ENCODE peak calls at places on chromosomes 16 and 17, in four cellular contexts. O is adrenal gland, T is body of pancreas, C is heart left ventricle. E is an unnamed sample.
A peak's percentile ranks its signal among the peaks of the same experiment; 100 is the strongest.

GRCh38 chr17:6530324-6530920 is 25.9 kb downstream of the PITPNM3 start:
- DNase-seq in O (no peak), T (no peak), C (no peak), E (no peak)

GRCh38 chr17:77129568-77130301 is 11.0 kb upstream of the SEC14L1 start:
- DNase-seq in O (no peak), T (no peak), C (peak; percentile 40), E (no peak)

GRCh38 chr16:82971126-82971525 is 344.4 kb downstream of the CDH13 start:
- DNase-seq in O (no peak), C (no peak), T (no peak), E (no peak)

GRCh38 chr17:57735707-57736106 is 9.4 kb downstream of the CCDC182 start:
- DNase-seq in C (no peak), O (no peak), T (no peak), E (peak; percentile 25)

GRCh38 chr16:84751947-84752346 is 52.1 kb downstream of the USP10 start:
- DNase-seq in O (no peak), C (no peak), T (no peak), E (no peak)

GRCh38 chr17:29766796-29767327 is 144.2 kb upstream of the CORO6 start:
- DNase-seq in C (no peak), O (no peak), T (no peak), E (no peak)

GRCh38 chr17:64296246-64296645 is 33.2 kb upstream of the TEX2 start:
- DNase-seq in O (no peak), C (no peak), T (no peak), E (no peak)

GRCh38 chr16:61580579-61580978 is 455.7 kb downstream of the CDH8 start:
- DNase-seq in C (no peak), T (no peak), O (no peak), E (no peak)

GRCh38 chr16:85288341-85288868 is 176.1 kb upstream of the CIBAR2 start:
- DNase-seq in C (no peak), T (no peak), O (no peak), E (no peak)

GRCh38 chr17:6456914-6457687 is 12.8 kb downstream of the PIMREG start:
- DNase-seq in T (no peak), C (no peak), O (peak; percentile 94), E (no peak)

GRCh38 chr16:69131167-69131748 is 1.1 kb downstream of the CHTF8 start:
- DNase-seq in C (peak; percentile 34), O (no peak), T (no peak), E (peak; percentile 46)

GRCh38 chr16:84925092-84925772 is 86.1 kb downstream of the ZDHHC7 start:
- DNase-seq in C (peak; percentile 58), O (peak; percentile 80), T (peak; percentile 78), E (peak; percentile 29)

GRCh38 chr17:70208080-70208794 is 38.9 kb downstream of the KCNJ2 start:
- DNase-seq in T (no peak), C (no peak), O (no peak), E (no peak)

GRCh38 chr16:81567987-81568748 is 123.6 kb downstream of the CMIP start:
- DNase-seq in C (no peak), T (peak; percentile 56), O (peak; percentile 90), E (no peak)

GRCh38 chr16:85716016-85716679 is 27.4 kb upstream of the GINS2 start:
- DNase-seq in O (no peak), T (no peak), C (no peak), E (no peak)

GRCh38 chr16:52569296-52569695 is 22.4 kb upstream of the TOX3 start:
- DNase-seq in T (no peak), O (no peak), C (no peak), E (no peak)

GRCh38 chr16:3577302-3577752 is at the start of gene NLRC3:
- DNase-seq in C (no peak), T (no peak), O (no peak), E (peak; percentile 70)

GRCh38 chr16:89593841-89594240 is 18.3 kb downstream of the CPNE7 start:
- DNase-seq in T (no peak), C (no peak), O (no peak), E (peak; percentile 84)

GRCh38 chr16:47750371-47750770 is 289.2 kb downstream of the PHKB start:
- DNase-seq in O (no peak), C (no peak), T (no peak), E (no peak)

GRCh38 chr17:75088465-75088895 is 726 bp downstream of the SLC16A5 start:
- DNase-seq in T (no peak), C (no peak), O (no peak), E (no peak)

GRCh38 chr17:55274371-55275255 is 9.9 kb downstream of the HLF start:
- DNase-seq in C (no peak), O (peak; percentile 49), T (no peak), E (no peak)

GRCh38 chr17:1977583-1978395 is 47.3 kb downstream of the RTN4RL1 start:
- DNase-seq in C (no peak), T (peak; percentile 47), O (peak; percentile 48), E (no peak)

GRCh38 chr17:1186923-1187771 is 7.4 kb upstream of the ABR start:
- DNase-seq in T (peak; percentile 83), O (peak; percentile 90), C (peak; percentile 89), E (no peak)

GRCh38 chr16:23729503-23730424 is 16.7 kb upstream of the ERN2 start:
- DNase-seq in T (peak; percentile 7), O (peak; percentile 28), C (no peak), E (no peak)

GRCh38 chr16:17080105-17080504 is 390.7 kb downstream of the XYLT1 start:
- DNase-seq in T (no peak), C (no peak), O (no peak), E (no peak)

GRCh38 chr16:87054856-87055255 is 262.3 kb downstream of the C16orf95 start:
- DNase-seq in O (no peak), T (no peak), C (no peak), E (no peak)

GRCh38 chr17:39283896-39284295 is 58.2 kb upstream of the STAC2 start:
- DNase-seq in C (no peak), T (no peak), O (no peak), E (no peak)

GRCh38 chr17:15180121-15180561 is 85.0 kb downstream of the PMP22 start:
- DNase-seq in C (no peak), T (no peak), O (no peak), E (no peak)

GRCh38 chr17:76826290-76827138 is 41.7 kb upstream of the MGAT5B start:
- DNase-seq in T (no peak), O (no peak), C (no peak), E (no peak)

DNA sequence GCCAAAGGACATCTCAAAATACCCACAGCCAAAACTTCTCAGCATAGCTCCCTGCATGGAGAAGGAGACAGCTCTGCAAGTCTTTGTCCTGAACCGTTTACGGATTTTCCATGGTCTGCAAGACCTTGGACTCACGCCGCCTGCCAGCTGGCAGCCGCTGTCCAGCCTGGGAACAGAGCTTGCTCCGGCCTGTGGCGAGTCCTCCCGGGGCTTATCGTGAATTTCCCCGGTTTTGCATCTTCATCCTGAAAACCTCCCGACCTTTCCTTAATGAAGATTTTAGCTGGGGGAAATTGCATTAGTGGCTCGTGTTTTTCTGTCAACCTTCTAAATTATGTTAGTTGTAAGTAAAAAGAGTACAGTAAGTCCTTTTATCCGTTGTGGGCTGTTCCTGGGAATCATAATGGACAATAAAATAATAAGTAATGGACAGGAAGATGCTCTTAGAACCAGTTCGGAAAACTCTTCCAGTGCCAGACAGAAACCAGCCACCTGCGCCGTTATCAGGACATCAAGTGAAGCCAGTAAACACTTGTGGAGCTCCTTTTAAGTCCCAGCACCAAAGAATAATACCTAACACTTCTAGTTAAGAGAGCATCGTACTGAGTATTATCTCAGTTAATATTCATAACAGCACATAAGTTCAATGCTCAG is 112.3 kb upstream of the NOL11 start:
- DNase-seq in T (peak; percentile 80), C (peak; percentile 61), O (peak; percentile 73), E (no peak)
- H3K4me3 ChIP-seq in T (no peak overlapping the region), C (no peak overlapping the region), O (no peak overlapping the region), E (no peak overlapping the region)

DNA sequence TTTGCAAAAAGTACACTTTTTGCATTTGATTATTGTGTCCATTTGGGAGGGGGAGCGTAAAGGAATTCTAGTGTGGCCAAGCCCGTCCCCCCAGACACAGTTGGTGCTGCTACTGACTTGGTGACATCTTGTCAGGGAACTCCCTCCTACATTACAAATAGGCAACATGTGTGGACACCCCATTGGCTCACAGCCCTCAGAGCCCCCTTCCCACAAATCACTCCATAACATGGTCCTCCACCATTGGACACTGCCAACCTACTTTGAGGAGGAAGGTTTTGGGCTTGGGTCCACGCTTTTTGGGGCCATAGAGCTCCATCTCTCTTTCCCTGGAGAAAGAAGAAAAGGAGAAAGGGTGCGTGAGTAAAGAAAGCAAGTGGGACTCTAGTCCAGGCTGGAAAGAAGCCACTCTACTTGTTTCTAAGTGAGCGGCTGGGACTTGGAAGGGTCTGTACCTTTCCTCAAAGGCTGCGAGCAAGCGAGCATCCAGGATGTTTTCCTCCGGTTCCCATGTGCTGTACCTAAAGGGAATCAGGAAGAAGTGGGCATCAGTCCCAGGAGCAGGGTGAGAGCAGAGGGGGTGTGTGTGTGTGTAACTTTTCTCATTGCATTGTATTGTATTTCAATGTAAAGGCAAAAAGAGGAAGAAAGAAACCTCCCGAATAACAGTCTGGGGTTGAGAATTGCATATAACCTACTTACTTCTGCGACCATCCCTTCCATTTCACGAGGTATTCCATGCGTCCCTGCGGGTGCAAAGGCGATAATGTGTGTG is 895 bp downstream of the CBX8 start:
- DNase-seq in C (no peak), O (no peak), T (no peak), E (no peak)
- H3K4me3 ChIP-seq in C (peak overlapping the region; percentile 60), O (no peak overlapping the region), T (no peak overlapping the region), E (peak overlapping the region; percentile 65)

GRCh38 chr17:72392056-72393010 is 271.5 kb downstream of the SOX9 start:
- DNase-seq in T (no peak), C (no peak), O (no peak), E (no peak)
- H3K4me3 ChIP-seq in T (no peak overlapping the region), C (no peak overlapping the region), O (no peak overlapping the region), E (no peak overlapping the region)

GRCh38 chr17:42411321-42411820 is 11.7 kb downstream of the CAVIN1 start:
- DNase-seq in C (no peak), T (no peak), O (no peak), E (no peak)

GRCh38 chr17:42413464-42414040 is 9.5 kb downstream of the CAVIN1 start:
- DNase-seq in O (no peak), T (no peak), C (no peak), E (no peak)

GRCh38 chr17:42409467-42410351 is 13.3 kb downstream of the CAVIN1 start:
- DNase-seq in C (no peak), O (peak; percentile 81), T (peak; percentile 36), E (no peak)

GRCh38 chr17:42414782-42415409 is 8.2 kb downstream of the CAVIN1 start:
- DNase-seq in T (no peak), O (no peak), C (peak; percentile 52), E (peak; percentile 93)

DNA sequence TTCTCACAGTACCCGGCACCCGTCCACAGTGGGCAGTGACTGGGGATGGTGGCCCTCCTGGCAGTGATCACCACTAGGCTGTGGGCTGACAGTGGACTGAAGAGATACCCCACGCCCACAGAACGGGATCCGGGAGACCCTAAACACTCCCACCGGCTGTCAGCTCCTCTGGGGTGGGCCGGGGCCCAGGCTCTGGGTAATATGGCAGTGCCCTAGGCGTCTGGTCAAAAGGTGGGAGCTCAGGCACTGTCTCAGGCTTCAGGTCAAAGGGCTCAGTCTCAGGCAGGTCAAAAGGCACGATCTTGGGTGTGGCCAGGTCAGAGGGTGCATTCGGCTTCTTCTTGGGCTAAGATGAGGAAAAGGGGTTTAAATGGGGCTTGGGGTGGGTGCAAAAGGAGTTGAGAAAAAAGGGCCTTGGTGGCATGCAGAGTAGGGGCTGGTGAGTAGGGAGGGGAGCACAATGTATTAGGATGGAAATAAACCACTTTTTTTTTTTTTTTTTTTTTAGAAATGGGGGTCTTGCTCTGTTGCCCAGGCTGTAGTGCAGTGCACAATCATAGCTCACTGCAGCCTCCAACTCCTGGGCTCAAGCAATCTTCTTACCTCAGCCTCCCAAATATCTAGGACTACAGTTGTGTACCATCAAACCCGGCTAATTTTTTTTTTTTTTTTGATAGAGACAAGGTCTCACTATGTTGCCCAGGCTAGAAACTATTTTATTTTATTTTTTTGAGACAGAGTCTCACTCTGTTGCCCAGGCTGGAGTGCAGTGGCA is 11.0 kb downstream of the CAVIN1 start:
- DNase-seq in C (no peak), T (no peak), O (no peak), E (no peak)
- H3K4me3 ChIP-seq in C (no peak overlapping the region), T (no peak overlapping the region), O (no peak overlapping the region), E (no peak overlapping the region)

GRCh38 chr16:785563-786535 is 2.3 kb downstream of the RPUSD1 start:
- DNase-seq in C (peak; percentile 54), O (peak; percentile 79), T (peak; percentile 77), E (no peak)
- H3K4me3 ChIP-seq in C (no peak overlapping the region), O (no peak overlapping the region), T (no peak overlapping the region), E (no peak overlapping the region)

E was measured in Jurkat, Clone E6-1.